ENCODE peak calls at places on chromosome 17, in seven cellular contexts. I, R, D, N, C, M and J are unnamed samples.
A peak's percentile ranks its signal among the peaks of the same experiment; 100 is the strongest.

GRCh38 chr17:9644910-9645751 is at the start of gene USP43:
- DNase-seq in I (peak; percentile 61), R (peak; percentile 74), D (no peak), N (no peak), C (peak; percentile 59), M (peak; percentile 17), J (peak; percentile 29)

GRCh38 chr17:41678411-41678906 is 10.2 kb upstream of the EIF1 start:
- DNase-seq in I (no peak), R (no peak), D (no peak), N (no peak), C (no peak), M (no peak), J (no peak)

GRCh38 chr17:64171041-64171440 is 41.1 kb upstream of the ERN1 start:
- DNase-seq in I (no peak), R (no peak), D (no peak), N (no peak), C (no peak), M (no peak), J (no peak)

GRCh38 chr17:30244853-30245385 is 9.4 kb upstream of the SLC6A4 start:
- DNase-seq in I (no peak), R (no peak), D (no peak), N (peak; percentile 14), C (no peak), M (no peak), J (no peak)

GRCh38 chr17:67488161-67488560 is 111.1 kb downstream of the PITPNC1 start:
- DNase-seq in I (no peak), R (no peak), D (no peak), N (no peak), C (no peak), M (no peak), J (no peak)

GRCh38 chr17:67461228-67461780 is 84.2 kb downstream of the PITPNC1 start:
- DNase-seq in I (no peak), R (no peak), D (no peak), N (no peak), C (no peak), M (no peak), J (no peak)

GRCh38 chr17:32350662-32351418 is 883 bp downstream of the ZNF207 start:
- DNase-seq in I (peak; percentile 29), R (no peak), D (no peak), N (no peak), C (peak; percentile 45), M (no peak), J (no peak)

GRCh38 chr17:12431188-12431587 is 234.5 kb upstream of the MYOCD start:
- DNase-seq in I (no peak), R (no peak), D (no peak), N (no peak), C (no peak), M (no peak), J (peak; percentile 73)

GRCh38 chr17:2855063-2855600 is 58.9 kb downstream of the RAP1GAP2 start:
- DNase-seq in I (no peak), R (no peak), D (no peak), N (no peak), C (no peak), M (no peak), J (no peak)

GRCh38 chr17:28426081-28426519 is 20.1 kb upstream of the SLC46A1 start:
- DNase-seq in I (no peak), R (peak; percentile 74), D (no peak), N (no peak), C (peak; percentile 14), M (no peak), J (no peak)

GRCh38 chr17:41689497-41690299 is 1.0 kb downstream of the EIF1 start:
- DNase-seq in I (no peak), R (peak; percentile 30), D (peak; percentile 51), N (no peak), C (peak; percentile 52), M (peak; percentile 29), J (no peak)

GRCh38 chr17:71764507-71764906 is 356.3 kb upstream of the SOX9 start:
- DNase-seq in I (peak; percentile 6), R (peak; percentile 72), D (no peak), N (no peak), C (peak; percentile 63), M (no peak), J (no peak)
- TF ChIP-seq CTCF in I (no peak), R (peak; percentile 46), D (peak; percentile 44), N (no peak), C (peak; percentile 34), M (no peak), J (peak; percentile 51)

DNA sequence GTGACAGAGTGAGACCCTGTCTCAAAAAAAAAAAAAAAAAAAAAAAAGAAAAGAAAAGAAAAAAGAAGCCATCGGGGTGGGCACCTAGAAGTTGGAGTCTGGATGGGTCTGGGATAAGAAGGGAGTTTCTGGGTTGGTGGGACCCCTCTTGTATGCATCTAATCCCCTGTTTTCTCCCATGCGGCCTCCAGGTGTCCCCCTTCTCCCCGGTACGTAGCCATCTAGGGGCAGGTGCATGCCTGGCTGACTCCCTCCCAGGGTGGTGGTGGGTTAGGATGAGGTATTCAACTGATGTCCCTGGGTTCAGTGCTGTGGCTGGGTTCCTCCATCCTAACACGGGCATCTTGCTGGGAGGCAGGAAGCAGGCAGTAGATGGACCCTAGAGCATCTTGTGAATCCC is 13.0 kb downstream of the FMNL1 start:
- DNase-seq in I (no peak), R (peak; percentile 81), D (no peak), N (peak; percentile 78), C (peak; percentile 55), M (no peak), J (no peak)
- TF ChIP-seq CTCF in I (no peak), R (no peak), D (peak; percentile 65), N (peak; percentile 29), C (peak; percentile 23), M (no peak), J (peak; percentile 65)

GRCh38 chr17:39219647-39220154 is 6.0 kb downstream of the STAC2 start:
- DNase-seq in I (no peak), R (no peak), D (no peak), N (no peak), C (peak; percentile 57), M (no peak), J (no peak)
- TF ChIP-seq CTCF in I (no peak), R (no peak), D (no peak), N (no peak), C (no peak), M (no peak), J (no peak)

GRCh38 chr17:75260679-75261335 is 599 bp downstream of the GGA3 start:
- DNase-seq in I (no peak), R (peak; percentile 32), D (no peak), N (no peak), C (no peak), M (no peak), J (no peak)
- TF ChIP-seq CTCF in I (no peak), R (no peak), D (peak; percentile 25), N (no peak), C (no peak), M (peak; percentile 12), J (peak; percentile 27)

GRCh38 chr17:77227461-77228223 is 86.9 kb downstream of the SEC14L1 start:
- DNase-seq in I (peak; percentile 97), R (no peak), D (no peak), N (peak; percentile 71), C (no peak), M (no peak), J (no peak)
- TF ChIP-seq CTCF in I (no peak), R (no peak), D (no peak), N (no peak), C (no peak), M (no peak), J (no peak)

GRCh38 chr17:59916446-59916845 is 23.5 kb downstream of the RPS6KB1 start:
- DNase-seq in I (no peak), R (no peak), D (no peak), N (no peak), C (no peak), M (no peak), J (no peak)

GRCh38 chr17:59914274-59914854 is 21.4 kb downstream of the RPS6KB1 start:
- DNase-seq in I (no peak), R (no peak), D (peak; percentile 15), N (no peak), C (peak; percentile 54), M (no peak), J (peak; percentile 21)
- TF ChIP-seq CTCF in I (peak; percentile 37), R (peak; percentile 34), D (peak; percentile 36), N (peak; percentile 65), C (peak; percentile 49), M (peak; percentile 77), J (peak; percentile 46)

GRCh38 chr17:51298508-51299371 is 38.4 kb downstream of the UTP18 start:
- DNase-seq in I (peak; percentile 17), R (no peak), D (peak; percentile 39), N (no peak), C (peak; percentile 61), M (no peak), J (no peak)

GRCh38 chr17:51305182-51305581 is 44.8 kb downstream of the UTP18 start:
- DNase-seq in I (no peak), R (no peak), D (no peak), N (no peak), C (no peak), M (no peak), J (no peak)

DNA sequence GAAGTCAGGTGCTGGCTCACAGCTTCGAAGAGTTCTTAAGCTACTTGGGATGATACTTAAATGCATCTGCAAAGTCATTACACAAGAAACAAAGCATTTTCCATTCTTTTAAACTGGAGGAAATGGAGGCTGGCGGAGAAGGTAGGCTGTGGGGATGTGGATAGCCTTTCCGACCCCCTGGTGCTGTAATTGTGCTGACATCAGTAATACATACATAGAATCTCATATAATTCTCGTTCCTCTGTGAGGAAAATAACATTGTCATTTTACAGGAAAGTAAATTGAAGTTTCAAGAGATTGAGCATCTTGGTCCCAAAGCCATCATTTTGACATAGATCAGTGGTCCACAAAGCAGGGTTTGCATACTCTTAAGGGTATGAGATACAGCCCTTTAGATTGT is 39.5 kb downstream of the UTP18 start:
- DNase-seq in I (no peak), R (no peak), D (no peak), N (no peak), C (no peak), M (no peak), J (no peak)
- TF ChIP-seq CTCF in I (no peak), R (no peak), D (no peak), N (no peak), C (no peak), M (no peak), J (no peak)

GRCh38 chr17:80982426-80982974 is 9.1 kb upstream of the CHMP6 start:
- DNase-seq in I (no peak), R (no peak), D (no peak), N (no peak), C (no peak), M (no peak), J (peak; percentile 1)

GRCh38 chr17:80986046-80986445 is 5.6 kb upstream of the CHMP6 start:
- DNase-seq in I (no peak), R (no peak), D (no peak), N (no peak), C (no peak), M (no peak), J (no peak)

GRCh38 chr17:80983545-80983944 is 8.1 kb upstream of the CHMP6 start:
- DNase-seq in I (no peak), R (no peak), D (no peak), N (no peak), C (no peak), M (no peak), J (no peak)

GRCh38 chr17:80986816-80987480 is 4.7 kb upstream of the CHMP6 start:
- DNase-seq in I (no peak), R (no peak), D (no peak), N (peak; percentile 86), C (no peak), M (no peak), J (peak; percentile 6)

GRCh38 chr17:80984749-80985148 is 6.9 kb upstream of the CHMP6 start:
- DNase-seq in I (peak; percentile 29), R (peak; percentile 43), D (peak; percentile 91), N (no peak), C (peak; percentile 66), M (no peak), J (no peak)
- TF ChIP-seq CTCF in I (no peak), R (no peak), D (peak; percentile 59), N (no peak), C (peak; percentile 51), M (no peak), J (no peak)